ENCODE peak calls at places on chromosomes 7 and 10, in seven cellular contexts. E is CD8-positive, alpha-beta T cell; B is heart right ventricle; S is BJ; W is cardiac muscle cell; T is AG04450; M is ovary. G is an unnamed sample.

GRCh38 chr7:37920619-37921339 is at the start of gene EPDR1:
- DNase-seq in E (peak; percentile 7), B (peak; percentile 57), S (no peak), W (peak; percentile 42), T (no peak), M (peak; percentile 71), G (no peak)

GRCh38 chr10:124745678-124746077 is 1.5 kb upstream of the FAM53B start:
- DNase-seq in E (no peak), B (no peak), S (no peak), W (peak; percentile 75), T (no peak), M (no peak), G (no peak)

GRCh38 chr10:116828121-116828520 is 21.2 kb upstream of the ENO4 start:
- DNase-seq in E (no peak), B (no peak), S (no peak), W (no peak), T (no peak), M (no peak), G (no peak)

GRCh38 chr7:141754939-141755338 is 9.0 kb upstream of the TAS2R3 start:
- DNase-seq in E (no peak), B (no peak), S (no peak), W (peak; percentile 28), T (no peak), M (no peak), G (peak; percentile 58)

GRCh38 chr7:36994456-36995112 is 270.3 kb upstream of the AOAH start:
- DNase-seq in E (no peak), B (no peak), S (no peak), W (no peak), T (no peak), M (no peak), G (no peak)

GRCh38 chr7:21497072-21497471 is 45.8 kb upstream of the DNAH11 start:
- DNase-seq in E (no peak), B (no peak), S (no peak), W (peak; percentile 46), T (no peak), M (no peak), G (no peak)

GRCh38 chr10:111126073-111126472 is 49.2 kb downstream of the ADRA2A start:
- DNase-seq in E (no peak), B (no peak), S (no peak), W (no peak), T (no peak), M (no peak), G (no peak)

GRCh38 chr7:106313456-106313891 is 28.7 kb upstream of the NAMPT start:
- DNase-seq in E (no peak), B (no peak), S (peak; percentile 48), W (peak; percentile 60), T (peak; percentile 47), M (no peak), G (no peak)

GRCh38 chr10:129710510-129710847 is 243.4 kb downstream of the MGMT start:
- DNase-seq in E (no peak), B (no peak), S (no peak), W (no peak), T (no peak), M (no peak), G (no peak)

GRCh38 chr10:73916761-73917470 is 6.0 kb downstream of the PLAU start:
- DNase-seq in E (no peak), B (no peak), S (no peak), W (no peak), T (no peak), M (no peak), G (no peak)

GRCh38 chr7:24965831-24966708 is 13.9 kb downstream of the OSBPL3 start:
- DNase-seq in E (peak; percentile 19), B (no peak), S (no peak), W (no peak), T (no peak), M (no peak), G (peak; percentile 51)

GRCh38 chr7:142796501-142797341 is 26.0 kb downstream of the PRSS2 start:
- DNase-seq in E (no peak), B (no peak), S (no peak), W (no peak), T (no peak), M (no peak), G (no peak)

GRCh38 chr10:95391570-95392249 is 100.9 kb upstream of the PDLIM1 start:
- DNase-seq in E (no peak), B (no peak), S (no peak), W (peak; percentile 75), T (peak; percentile 7), M (no peak), G (no peak)

GRCh38 chr7:3561908-3562307 is 260.9 kb downstream of the SDK1 start:
- DNase-seq in E (no peak), B (no peak), S (no peak), W (no peak), T (no peak), M (no peak), G (peak; percentile 70)

GRCh38 chr7:110281362-110281761 is 809.6 kb upstream of the LRRN3 start:
- DNase-seq in E (no peak), B (no peak), S (no peak), W (no peak), T (no peak), M (no peak), G (no peak)

GRCh38 chr10:78448470-78448869 is 414.8 kb downstream of the RPS24 start:
- DNase-seq in E (no peak), B (no peak), S (no peak), W (no peak), T (no peak), M (no peak), G (no peak)

GRCh38 chr7:19333706-19334105 is 188.5 kb upstream of the FERD3L start:
- DNase-seq in E (no peak), B (no peak), S (no peak), W (peak; percentile 10), T (no peak), M (no peak), G (no peak)

GRCh38 chr7:140402178-140402835 is 1.6 kb upstream of the RAB19 start:
- DNase-seq in E (no peak), B (no peak), S (peak; percentile 34), W (peak; percentile 73), T (peak; percentile 39), M (no peak), G (no peak)

GRCh38 chr10:123800299-123800698 is 91.3 kb downstream of the CPXM2 start:
- DNase-seq in E (no peak), B (no peak), S (no peak), W (peak; percentile 10), T (no peak), M (no peak), G (no peak)

GRCh38 chr7:132412435-132412834 is 163.8 kb downstream of the PLXNA4 start:
- DNase-seq in E (no peak), B (no peak), S (no peak), W (no peak), T (no peak), M (no peak), G (no peak)
- TF ChIP-seq CTCF in E (no peak), B (no peak), S (no peak), W (no peak), T (no peak), M (no peak), G (no peak)

DNA sequence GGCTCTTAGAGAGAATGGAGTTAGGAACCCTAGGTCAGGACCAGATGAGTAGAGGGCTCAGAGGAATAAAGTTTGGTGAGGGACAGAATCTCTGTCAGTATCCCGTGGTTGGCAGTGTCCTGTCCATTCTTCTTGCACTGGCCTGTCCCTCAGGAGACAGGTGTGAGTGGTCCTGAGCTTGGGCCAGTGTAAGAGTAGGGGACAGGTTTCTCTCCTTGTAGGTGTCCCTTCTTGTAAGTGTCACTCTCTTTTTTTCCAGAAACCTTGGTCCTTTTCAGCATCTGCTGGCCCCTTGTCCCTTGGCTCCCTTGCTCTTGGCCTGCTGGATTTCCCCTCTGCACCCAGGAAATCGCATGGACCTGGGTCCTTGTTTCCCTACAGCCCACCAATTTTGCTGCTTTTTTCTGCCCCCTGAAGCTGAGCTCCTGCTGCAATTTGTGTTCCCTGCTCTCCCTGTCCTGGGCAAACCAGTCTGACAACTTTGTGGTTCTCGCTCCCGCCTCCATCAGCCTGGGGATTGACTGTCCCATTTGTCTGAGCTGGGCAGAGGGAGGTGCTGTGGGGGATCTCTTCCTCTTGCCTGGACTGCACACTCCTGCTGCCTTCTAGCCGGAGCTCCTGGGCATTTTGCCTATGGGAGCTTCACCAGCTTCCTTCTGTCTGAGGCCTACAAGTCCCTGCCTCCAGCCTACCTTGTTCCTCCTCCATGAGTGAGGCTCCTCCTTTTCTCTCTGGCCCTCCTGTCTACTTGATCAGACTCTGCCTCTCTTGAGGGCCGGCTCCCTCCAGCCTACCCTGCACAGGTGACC is 6.5 kb downstream of the TSPAN14 start:
- DNase-seq in E (no peak), B (no peak), S (no peak), W (peak; percentile 72), T (no peak), M (peak; percentile 64), G (peak; percentile 89)
- H3K4me3 ChIP-seq in E (peak overlapping the region; percentile 51), B (no peak overlapping the region), S (no peak overlapping the region), W (no peak overlapping the region), T (no peak overlapping the region), M (no peak overlapping the region), G (no peak overlapping the region)

GRCh38 chr7:115952832-115953231 is 77.7 kb downstream of the TFEC start:
- DNase-seq in E (no peak), B (no peak), S (no peak), W (no peak), T (no peak), M (no peak), G (no peak)
- H3K27me3 ChIP-seq in E (no peaks in the 10 kb centered on the region), B (no peaks in the 10 kb centered on the region), S (no peaks in the 10 kb centered on the region), W (no peaks in the 10 kb centered on the region), T (no peaks in the 10 kb centered on the region), M (no peaks in the 10 kb centered on the region), G (no peaks in the 10 kb centered on the region)

GRCh38 chr7:154638286-154638685 is 364.6 kb downstream of the PAXIP1 start:
- DNase-seq in E (no peak), B (no peak), S (no peak), W (no peak), T (no peak), M (no peak), G (no peak)

GRCh38 chr7:154640917-154641316 is 362.0 kb downstream of the PAXIP1 start:
- DNase-seq in E (no peak), B (no peak), S (no peak), W (no peak), T (no peak), M (no peak), G (no peak)

GRCh38 chr7:154644366-154644765 is 358.6 kb downstream of the PAXIP1 start:
- DNase-seq in E (no peak), B (no peak), S (no peak), W (no peak), T (no peak), M (no peak), G (no peak)

GRCh38 chr7:154640266-154640865 is 362.6 kb downstream of the PAXIP1 start:
- DNase-seq in E (no peak), B (no peak), S (no peak), W (no peak), T (no peak), M (no peak), G (no peak)
- TF ChIP-seq CTCF in E (no peak), B (peak; percentile 18), S (no peak), W (no peak), T (no peak), M (no peak), G (peak; percentile 49)

DNA sequence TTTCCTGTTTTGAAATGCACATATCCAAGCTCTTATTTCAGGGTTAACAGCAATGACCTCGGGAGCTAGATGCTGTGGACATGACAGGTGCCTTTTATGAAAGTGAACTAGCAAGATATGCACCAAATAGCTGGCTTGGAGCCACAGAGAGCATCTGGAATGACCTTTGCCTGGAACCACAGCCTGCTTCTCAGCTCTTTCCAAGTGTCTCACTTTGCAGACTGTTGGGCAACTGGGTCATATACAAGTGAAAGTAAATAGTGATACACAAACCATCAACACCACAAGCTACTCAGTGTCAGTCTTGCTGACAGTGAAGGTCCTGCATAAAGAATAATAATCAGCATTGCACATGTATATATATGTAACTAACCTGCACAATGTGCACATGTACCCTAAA is 183.5 kb downstream of the RNF133 start:
- DNase-seq in E (no peak), B (no peak), S (no peak), W (no peak), T (no peak), M (no peak), G (no peak)
- H3K4me3 ChIP-seq in E (no peak overlapping the region), B (no peak overlapping the region), S (no peak overlapping the region), W (no peak overlapping the region), T (no peak overlapping the region), M (no peak overlapping the region), G (no peak overlapping the region)